ENCODE peak calls at places on chromosomes 4 and X, in eight cellular contexts. One of them, this sample, is unnamed.

GRCh38 chrX:105651052-105651451 is 171.3 kb upstream of the NRK start:
- DNase-seq in nucleus accumbens: no peak
- DNase-seq in heart left ventricle: no peak
- DNase-seq in GF-D8: no peak
- DNase-seq in HFF-Myc: no peak
- DNase-seq in neural progenitor cell: no peak
- DNase-seq in stimulated activated CD8-positive, alpha-beta memory T cell treated with anti-CD3 and anti-CD28 coated beads, Interleukin-15, amount 100 ng/mL, for 1 hour: no peak
- DNase-seq in lung: no peak
- DNase-seq in this sample: no peak

GRCh38 chr4:46946914-46947313 is 37.9 kb upstream of the COX7B2 start:
- DNase-seq in lung: no peak
- DNase-seq in heart left ventricle: no peak
- DNase-seq in HFF-Myc: no peak
- DNase-seq in neural progenitor cell: no peak
- DNase-seq in stimulated activated CD8-positive, alpha-beta memory T cell treated with anti-CD3 and anti-CD28 coated beads, Interleukin-15, amount 100 ng/mL, for 1 hour: no peak
- DNase-seq in nucleus accumbens: no peak
- DNase-seq in GF-D8: no peak
- DNase-seq in this sample: no peak

GRCh38 chr4:174592985-174593335 is 70.7 kb upstream of the HPGD start:
- DNase-seq in neural progenitor cell: no peak
- DNase-seq in HFF-Myc: no peak
- DNase-seq in nucleus accumbens: no peak
- DNase-seq in stimulated activated CD8-positive, alpha-beta memory T cell treated with anti-CD3 and anti-CD28 coated beads, Interleukin-15, amount 100 ng/mL, for 1 hour: no peak
- DNase-seq in heart left ventricle: no peak
- DNase-seq in lung: no peak
- DNase-seq in GF-D8: no peak
- DNase-seq in this sample: no peak

GRCh38 chr4:52925531-52925968 is 63.4 kb downstream of the RASL11B start:
- DNase-seq in heart left ventricle: no peak
- DNase-seq in stimulated activated CD8-positive, alpha-beta memory T cell treated with anti-CD3 and anti-CD28 coated beads, Interleukin-15, amount 100 ng/mL, for 1 hour: no peak
- DNase-seq in nucleus accumbens: no peak
- DNase-seq in HFF-Myc: no peak
- DNase-seq in GF-D8: no peak
- DNase-seq in neural progenitor cell: peak; percentile 37
- DNase-seq in lung: no peak
- DNase-seq in this sample: no peak

GRCh38 chr4:140952709-140953108 is 180.6 kb downstream of the RNF150 start:
- DNase-seq in neural progenitor cell: no peak
- DNase-seq in lung: no peak
- DNase-seq in GF-D8: no peak
- DNase-seq in stimulated activated CD8-positive, alpha-beta memory T cell treated with anti-CD3 and anti-CD28 coated beads, Interleukin-15, amount 100 ng/mL, for 1 hour: no peak
- DNase-seq in HFF-Myc: no peak
- DNase-seq in nucleus accumbens: no peak
- DNase-seq in heart left ventricle: no peak
- DNase-seq in this sample: no peak

GRCh38 chr4:97866821-97867556 is 276.3 kb downstream of the STPG2 start:
- DNase-seq in neural progenitor cell: no peak
- DNase-seq in heart left ventricle: no peak
- DNase-seq in nucleus accumbens: no peak
- DNase-seq in HFF-Myc: no peak
- DNase-seq in lung: no peak
- DNase-seq in stimulated activated CD8-positive, alpha-beta memory T cell treated with anti-CD3 and anti-CD28 coated beads, Interleukin-15, amount 100 ng/mL, for 1 hour: no peak
- DNase-seq in GF-D8: no peak
- DNase-seq in this sample: no peak

GRCh38 chr4:108045687-108046024 is 56.0 kb downstream of the HADH start:
- DNase-seq in GF-D8: no peak
- DNase-seq in neural progenitor cell: no peak
- DNase-seq in heart left ventricle: no peak
- DNase-seq in lung: peak; percentile 57
- DNase-seq in stimulated activated CD8-positive, alpha-beta memory T cell treated with anti-CD3 and anti-CD28 coated beads, Interleukin-15, amount 100 ng/mL, for 1 hour: no peak
- DNase-seq in nucleus accumbens: no peak
- DNase-seq in HFF-Myc: no peak
- DNase-seq in this sample: no peak

GRCh38 chr4:74793757-74794340 is 474 bp downstream of the BTC start:
- DNase-seq in GF-D8: no peak
- DNase-seq in HFF-Myc: no peak
- DNase-seq in heart left ventricle: peak; percentile 63
- DNase-seq in nucleus accumbens: peak; percentile 17
- DNase-seq in stimulated activated CD8-positive, alpha-beta memory T cell treated with anti-CD3 and anti-CD28 coated beads, Interleukin-15, amount 100 ng/mL, for 1 hour: no peak
- DNase-seq in lung: peak; percentile 77
- DNase-seq in neural progenitor cell: peak; percentile 63
- DNase-seq in this sample: peak; percentile 23

GRCh38 chr4:26201119-26201518 is 119.7 kb upstream of the RBPJ start:
- DNase-seq in HFF-Myc: no peak
- DNase-seq in heart left ventricle: no peak
- DNase-seq in lung: no peak
- DNase-seq in GF-D8: peak; percentile 80
- DNase-seq in nucleus accumbens: no peak
- DNase-seq in neural progenitor cell: no peak
- DNase-seq in stimulated activated CD8-positive, alpha-beta memory T cell treated with anti-CD3 and anti-CD28 coated beads, Interleukin-15, amount 100 ng/mL, for 1 hour: no peak
- DNase-seq in this sample: no peak

GRCh38 chrX:426881-427280 is 40.2 kb upstream of the PPP2R3B start:
- DNase-seq in stimulated activated CD8-positive, alpha-beta memory T cell treated with anti-CD3 and anti-CD28 coated beads, Interleukin-15, amount 100 ng/mL, for 1 hour: no peak
- DNase-seq in nucleus accumbens: no peak
- DNase-seq in neural progenitor cell: no peak
- DNase-seq in heart left ventricle: no peak
- DNase-seq in HFF-Myc: no peak
- DNase-seq in GF-D8: no peak
- DNase-seq in lung: no peak
- DNase-seq in this sample: no peak

GRCh38 chrX:100829730-100830129 is 9.5 kb downstream of the CSTF2 start:
- DNase-seq in lung: no peak
- DNase-seq in stimulated activated CD8-positive, alpha-beta memory T cell treated with anti-CD3 and anti-CD28 coated beads, Interleukin-15, amount 100 ng/mL, for 1 hour: no peak
- DNase-seq in HFF-Myc: no peak
- DNase-seq in heart left ventricle: no peak
- DNase-seq in neural progenitor cell: no peak
- DNase-seq in nucleus accumbens: no peak
- DNase-seq in GF-D8: peak; percentile 6
- DNase-seq in this sample: no peak

GRCh38 chr4:140695483-140695882 is 60.7 kb downstream of the TBC1D9 start:
- DNase-seq in nucleus accumbens: no peak
- DNase-seq in GF-D8: no peak
- DNase-seq in HFF-Myc: no peak
- DNase-seq in stimulated activated CD8-positive, alpha-beta memory T cell treated with anti-CD3 and anti-CD28 coated beads, Interleukin-15, amount 100 ng/mL, for 1 hour: no peak
- DNase-seq in heart left ventricle: no peak
- DNase-seq in neural progenitor cell: no peak
- DNase-seq in lung: no peak
- DNase-seq in this sample: no peak

GRCh38 chrX:150704030-150704613 is 10.9 kb downstream of the MTMR1 start:
- DNase-seq in neural progenitor cell: no peak
- DNase-seq in GF-D8: no peak
- DNase-seq in HFF-Myc: no peak
- DNase-seq in nucleus accumbens: no peak
- DNase-seq in stimulated activated CD8-positive, alpha-beta memory T cell treated with anti-CD3 and anti-CD28 coated beads, Interleukin-15, amount 100 ng/mL, for 1 hour: no peak
- DNase-seq in lung: no peak
- DNase-seq in heart left ventricle: no peak
- DNase-seq in this sample: no peak

GRCh38 chrX:3757510-3758025 is 44.1 kb upstream of the PRKX start:
- DNase-seq in neural progenitor cell: no peak
- DNase-seq in stimulated activated CD8-positive, alpha-beta memory T cell treated with anti-CD3 and anti-CD28 coated beads, Interleukin-15, amount 100 ng/mL, for 1 hour: no peak
- DNase-seq in heart left ventricle: no peak
- DNase-seq in HFF-Myc: no peak
- DNase-seq in nucleus accumbens: no peak
- DNase-seq in lung: no peak
- DNase-seq in GF-D8: no peak
- DNase-seq in this sample: no peak

GRCh38 chr4:23485793-23486192 is 404.1 kb downstream of the PPARGC1A start:
- DNase-seq in lung: no peak
- DNase-seq in stimulated activated CD8-positive, alpha-beta memory T cell treated with anti-CD3 and anti-CD28 coated beads, Interleukin-15, amount 100 ng/mL, for 1 hour: no peak
- DNase-seq in nucleus accumbens: no peak
- DNase-seq in HFF-Myc: no peak
- DNase-seq in neural progenitor cell: no peak
- DNase-seq in heart left ventricle: no peak
- DNase-seq in GF-D8: no peak
- DNase-seq in this sample: no peak

GRCh38 chr4:18033111-18034085 is 11.8 kb upstream of the LCORL start:
- DNase-seq in HFF-Myc: no peak
- DNase-seq in nucleus accumbens: no peak
- DNase-seq in stimulated activated CD8-positive, alpha-beta memory T cell treated with anti-CD3 and anti-CD28 coated beads, Interleukin-15, amount 100 ng/mL, for 1 hour: no peak
- DNase-seq in heart left ventricle: no peak
- DNase-seq in GF-D8: no peak
- DNase-seq in neural progenitor cell: no peak
- DNase-seq in lung: no peak
- DNase-seq in this sample: no peak

GRCh38 chr4:94455081-94455480 is 3.3 kb downstream of the PDLIM5 start:
- DNase-seq in stimulated activated CD8-positive, alpha-beta memory T cell treated with anti-CD3 and anti-CD28 coated beads, Interleukin-15, amount 100 ng/mL, for 1 hour: no peak
- DNase-seq in lung: no peak
- DNase-seq in neural progenitor cell: no peak
- DNase-seq in nucleus accumbens: peak; percentile 6
- DNase-seq in GF-D8: no peak
- DNase-seq in HFF-Myc: no peak
- DNase-seq in heart left ventricle: no peak
- DNase-seq in this sample: no peak

GRCh38 chrX:68018248-68019203 is 414.8 kb downstream of the OPHN1 start:
- DNase-seq in heart left ventricle: peak; percentile 29
- DNase-seq in GF-D8: no peak
- DNase-seq in nucleus accumbens: no peak
- DNase-seq in lung: no peak
- DNase-seq in neural progenitor cell: peak; percentile 46
- DNase-seq in stimulated activated CD8-positive, alpha-beta memory T cell treated with anti-CD3 and anti-CD28 coated beads, Interleukin-15, amount 100 ng/mL, for 1 hour: no peak
- DNase-seq in HFF-Myc: no peak
- DNase-seq in this sample: peak; percentile 2

GRCh38 chrX:134682081-134682480 is 23.8 kb upstream of the PLAC1 start:
- DNase-seq in nucleus accumbens: no peak
- DNase-seq in GF-D8: no peak
- DNase-seq in stimulated activated CD8-positive, alpha-beta memory T cell treated with anti-CD3 and anti-CD28 coated beads, Interleukin-15, amount 100 ng/mL, for 1 hour: no peak
- DNase-seq in HFF-Myc: no peak
- DNase-seq in lung: no peak
- DNase-seq in neural progenitor cell: no peak
- DNase-seq in heart left ventricle: no peak
- DNase-seq in this sample: no peak

GRCh38 chr4:5676763-5677162 is 31.6 kb downstream of the EVC2 start:
- DNase-seq in HFF-Myc: no peak
- DNase-seq in nucleus accumbens: no peak
- DNase-seq in GF-D8: no peak
- DNase-seq in lung: no peak
- DNase-seq in neural progenitor cell: no peak
- DNase-seq in stimulated activated CD8-positive, alpha-beta memory T cell treated with anti-CD3 and anti-CD28 coated beads, Interleukin-15, amount 100 ng/mL, for 1 hour: no peak
- DNase-seq in heart left ventricle: no peak
- DNase-seq in this sample: no peak

GRCh38 chr4:187603093-187603395 is 392.5 kb upstream of the ZFP42 start:
- DNase-seq in neural progenitor cell: no peak
- DNase-seq in lung: no peak
- DNase-seq in stimulated activated CD8-positive, alpha-beta memory T cell treated with anti-CD3 and anti-CD28 coated beads, Interleukin-15, amount 100 ng/mL, for 1 hour: no peak
- DNase-seq in HFF-Myc: no peak
- DNase-seq in heart left ventricle: no peak
- DNase-seq in nucleus accumbens: no peak
- DNase-seq in GF-D8: no peak
- DNase-seq in this sample: no peak

GRCh38 chr4:159015862-159016261 is 87.0 kb upstream of the RAPGEF2 start:
- DNase-seq in stimulated activated CD8-positive, alpha-beta memory T cell treated with anti-CD3 and anti-CD28 coated beads, Interleukin-15, amount 100 ng/mL, for 1 hour: no peak
- DNase-seq in lung: no peak
- DNase-seq in heart left ventricle: no peak
- DNase-seq in neural progenitor cell: no peak
- DNase-seq in GF-D8: no peak
- DNase-seq in HFF-Myc: no peak
- DNase-seq in nucleus accumbens: no peak
- DNase-seq in this sample: no peak

GRCh38 chrX:71056857-71057256 is 11.3 kb downstream of the SNX12 start:
- DNase-seq in GF-D8: peak; percentile 23
- DNase-seq in heart left ventricle: no peak
- DNase-seq in lung: no peak
- DNase-seq in nucleus accumbens: no peak
- DNase-seq in HFF-Myc: no peak
- DNase-seq in stimulated activated CD8-positive, alpha-beta memory T cell treated with anti-CD3 and anti-CD28 coated beads, Interleukin-15, amount 100 ng/mL, for 1 hour: no peak
- DNase-seq in neural progenitor cell: no peak
- DNase-seq in this sample: no peak

GRCh38 chrX:48569958-48570357 is 4.3 kb upstream of the RBM3 start:
- DNase-seq in stimulated activated CD8-positive, alpha-beta memory T cell treated with anti-CD3 and anti-CD28 coated beads, Interleukin-15, amount 100 ng/mL, for 1 hour: no peak
- DNase-seq in HFF-Myc: no peak
- DNase-seq in nucleus accumbens: no peak
- DNase-seq in lung: no peak
- DNase-seq in neural progenitor cell: no peak
- DNase-seq in heart left ventricle: no peak
- DNase-seq in GF-D8: peak; percentile 15
- DNase-seq in this sample: no peak

GRCh38 chrX:42714981-42715688 is 62.8 kb downstream of the PPP1R2C start:
- DNase-seq in neural progenitor cell: peak; percentile 85
- DNase-seq in HFF-Myc: no peak
- DNase-seq in nucleus accumbens: peak; percentile 75
- DNase-seq in stimulated activated CD8-positive, alpha-beta memory T cell treated with anti-CD3 and anti-CD28 coated beads, Interleukin-15, amount 100 ng/mL, for 1 hour: no peak
- DNase-seq in heart left ventricle: peak; percentile 46
- DNase-seq in lung: peak; percentile 38
- DNase-seq in GF-D8: no peak
- DNase-seq in this sample: peak; percentile 0

GRCh38 chr4:190017357-190018200 is 9.5 kb downstream of the FRG2 start:
- DNase-seq in nucleus accumbens: no peak
- DNase-seq in heart left ventricle: no peak
- DNase-seq in GF-D8: no peak
- DNase-seq in stimulated activated CD8-positive, alpha-beta memory T cell treated with anti-CD3 and anti-CD28 coated beads, Interleukin-15, amount 100 ng/mL, for 1 hour: no peak
- DNase-seq in HFF-Myc: no peak
- DNase-seq in neural progenitor cell: peak; percentile 39
- DNase-seq in lung: no peak
- DNase-seq in this sample: no peak

GRCh38 chr4:30402276-30402675 is 317.9 kb upstream of the PCDH7 start:
- DNase-seq in GF-D8: no peak
- DNase-seq in HFF-Myc: no peak
- DNase-seq in nucleus accumbens: no peak
- DNase-seq in stimulated activated CD8-positive, alpha-beta memory T cell treated with anti-CD3 and anti-CD28 coated beads, Interleukin-15, amount 100 ng/mL, for 1 hour: no peak
- DNase-seq in heart left ventricle: no peak
- DNase-seq in lung: no peak
- DNase-seq in neural progenitor cell: no peak
- DNase-seq in this sample: no peak

GRCh38 chr4:157358851-157359250 is 138.3 kb downstream of the GRIA2 start:
- DNase-seq in heart left ventricle: no peak
- DNase-seq in GF-D8: no peak
- DNase-seq in HFF-Myc: no peak
- DNase-seq in nucleus accumbens: no peak
- DNase-seq in neural progenitor cell: no peak
- DNase-seq in lung: no peak
- DNase-seq in stimulated activated CD8-positive, alpha-beta memory T cell treated with anti-CD3 and anti-CD28 coated beads, Interleukin-15, amount 100 ng/mL, for 1 hour: no peak
- DNase-seq in this sample: no peak

GRCh38 chr4:82429728-82430192 is 502 bp downstream of the HNRNPDL start:
- DNase-seq in HFF-Myc: no peak
- DNase-seq in nucleus accumbens: peak; percentile 83
- DNase-seq in heart left ventricle: no peak
- DNase-seq in neural progenitor cell: peak; percentile 89
- DNase-seq in lung: no peak
- DNase-seq in GF-D8: peak; percentile 34
- DNase-seq in stimulated activated CD8-positive, alpha-beta memory T cell treated with anti-CD3 and anti-CD28 coated beads, Interleukin-15, amount 100 ng/mL, for 1 hour: no peak
- DNase-seq in this sample: no peak

GRCh38 chr4:76950846-76951321 is 1.3 kb downstream of the SEPTIN11 start:
- DNase-seq in nucleus accumbens: peak; percentile 47
- DNase-seq in stimulated activated CD8-positive, alpha-beta memory T cell treated with anti-CD3 and anti-CD28 coated beads, Interleukin-15, amount 100 ng/mL, for 1 hour: no peak
- DNase-seq in neural progenitor cell: peak; percentile 72
- DNase-seq in heart left ventricle: no peak
- DNase-seq in lung: peak; percentile 29
- DNase-seq in HFF-Myc: no peak
- DNase-seq in GF-D8: peak; percentile 15
- DNase-seq in this sample: no peak

GRCh38 chrX:68831405-68832100 is 2.7 kb downstream of the EFNB1 start:
- DNase-seq in HFF-Myc: no peak
- DNase-seq in lung: no peak
- DNase-seq in neural progenitor cell: no peak
- DNase-seq in nucleus accumbens: no peak
- DNase-seq in heart left ventricle: no peak
- DNase-seq in GF-D8: no peak
- DNase-seq in stimulated activated CD8-positive, alpha-beta memory T cell treated with anti-CD3 and anti-CD28 coated beads, Interleukin-15, amount 100 ng/mL, for 1 hour: no peak
- DNase-seq in this sample: no peak

GRCh38 chr4:89889289-89889688 is 5.4 kb upstream of the MMRN1 start:
- DNase-seq in heart left ventricle: no peak
- DNase-seq in neural progenitor cell: no peak
- DNase-seq in stimulated activated CD8-positive, alpha-beta memory T cell treated with anti-CD3 and anti-CD28 coated beads, Interleukin-15, amount 100 ng/mL, for 1 hour: no peak
- DNase-seq in lung: no peak
- DNase-seq in HFF-Myc: no peak
- DNase-seq in GF-D8: no peak
- DNase-seq in nucleus accumbens: no peak
- DNase-seq in this sample: no peak

GRCh38 chr4:22356996-22357596 is 158.8 kb downstream of the ADGRA3 start:
- DNase-seq in HFF-Myc: no peak
- DNase-seq in heart left ventricle: no peak
- DNase-seq in GF-D8: peak; percentile 16
- DNase-seq in nucleus accumbens: no peak
- DNase-seq in lung: no peak
- DNase-seq in stimulated activated CD8-positive, alpha-beta memory T cell treated with anti-CD3 and anti-CD28 coated beads, Interleukin-15, amount 100 ng/mL, for 1 hour: no peak
- DNase-seq in neural progenitor cell: no peak
- DNase-seq in this sample: no peak